ENCODE peak calls at places on chromosomes 13 and 19, in four cellular contexts. One of them, this sample, is unnamed.
A peak's percentile ranks its signal among the peaks of the same experiment; 100 is the strongest.

GRCh38 chr19:49362048-49362925 is at the start of gene TEAD2:
- DNase-seq in GM23338: peak; percentile 89
- DNase-seq in Peyer's patch: peak; percentile 27
- DNase-seq in NCI-H748 treated with DMSO at 0.1 percent for 48 hours: no peak
- DNase-seq in this sample: peak; percentile 90

GRCh38 chr13:74021507-74021906 is 112.7 kb downstream of the KLF12 start:
- DNase-seq in GM23338: no peak
- DNase-seq in Peyer's patch: no peak
- DNase-seq in NCI-H748 treated with DMSO at 0.1 percent for 48 hours: no peak
- DNase-seq in this sample: no peak

GRCh38 chr19:16343156-16343555 is 18.5 kb downstream of the KLF2 start:
- DNase-seq in GM23338: no peak
- DNase-seq in Peyer's patch: no peak
- DNase-seq in NCI-H748 treated with DMSO at 0.1 percent for 48 hours: no peak
- DNase-seq in this sample: no peak

GRCh38 chr19:56261145-56261544 is 11.4 kb upstream of the EDDM13 start:
- DNase-seq in GM23338: no peak
- DNase-seq in Peyer's patch: no peak
- DNase-seq in NCI-H748 treated with DMSO at 0.1 percent for 48 hours: no peak
- DNase-seq in this sample: no peak

GRCh38 chr19:37932985-37933953 is 26.3 kb downstream of the SIPA1L3 start:
- DNase-seq in GM23338: no peak
- DNase-seq in Peyer's patch: no peak
- DNase-seq in NCI-H748 treated with DMSO at 0.1 percent for 48 hours: no peak
- DNase-seq in this sample: peak; percentile 15

GRCh38 chr19:41456342-41456918 is 13.5 kb downstream of the ERICH4 start:
- DNase-seq in GM23338: no peak
- DNase-seq in Peyer's patch: no peak
- DNase-seq in NCI-H748 treated with DMSO at 0.1 percent for 48 hours: no peak
- DNase-seq in this sample: no peak

GRCh38 chr13:37168151-37168550 is 62.7 kb upstream of the CSNK1A1L start:
- DNase-seq in GM23338: no peak
- DNase-seq in Peyer's patch: no peak
- DNase-seq in NCI-H748 treated with DMSO at 0.1 percent for 48 hours: no peak
- DNase-seq in this sample: no peak

GRCh38 chr13:98494769-98495168 is 82.1 kb downstream of the STK24 start:
- DNase-seq in GM23338: no peak
- DNase-seq in Peyer's patch: no peak
- DNase-seq in NCI-H748 treated with DMSO at 0.1 percent for 48 hours: no peak
- DNase-seq in this sample: no peak

GRCh38 chr19:51386882-51387520 is 773 bp downstream of the LIM2 start:
- DNase-seq in GM23338: no peak
- DNase-seq in Peyer's patch: no peak
- DNase-seq in NCI-H748 treated with DMSO at 0.1 percent for 48 hours: no peak
- DNase-seq in this sample: no peak

GRCh38 chr19:16897572-16898056 is 8.8 kb downstream of the F2RL3 start:
- DNase-seq in GM23338: no peak
- DNase-seq in Peyer's patch: peak; percentile 35
- DNase-seq in NCI-H748 treated with DMSO at 0.1 percent for 48 hours: no peak
- DNase-seq in this sample: no peak

GRCh38 chr13:56622840-56623239 is 517.9 kb upstream of the PRR20A start:
- DNase-seq in GM23338: no peak
- DNase-seq in Peyer's patch: no peak
- DNase-seq in NCI-H748 treated with DMSO at 0.1 percent for 48 hours: no peak
- DNase-seq in this sample: no peak

GRCh38 chr13:75258159-75258782 is 223.7 kb downstream of the TBC1D4 start:
- DNase-seq in GM23338: peak; percentile 67
- DNase-seq in Peyer's patch: no peak
- DNase-seq in NCI-H748 treated with DMSO at 0.1 percent for 48 hours: peak; percentile 27
- DNase-seq in this sample: peak; percentile 47

GRCh38 chr19:46311444-46311843 is 14.6 kb downstream of the HIF3A start:
- DNase-seq in GM23338: no peak
- DNase-seq in Peyer's patch: no peak
- DNase-seq in NCI-H748 treated with DMSO at 0.1 percent for 48 hours: no peak
- DNase-seq in this sample: no peak

GRCh38 chr13:41284512-41285288 is 21.3 kb upstream of the MTRF1 start:
- DNase-seq in GM23338: no peak
- DNase-seq in Peyer's patch: no peak
- DNase-seq in NCI-H748 treated with DMSO at 0.1 percent for 48 hours: no peak
- DNase-seq in this sample: no peak

GRCh38 chr13:19596960-19597361 is 35.6 kb upstream of the TPTE2 start:
- DNase-seq in GM23338: no peak
- DNase-seq in Peyer's patch: no peak
- DNase-seq in NCI-H748 treated with DMSO at 0.1 percent for 48 hours: no peak
- DNase-seq in this sample: no peak

GRCh38 chr13:51158923-51159322 is 47.8 kb upstream of the C13orf42 start:
- DNase-seq in GM23338: no peak
- DNase-seq in Peyer's patch: no peak
- DNase-seq in NCI-H748 treated with DMSO at 0.1 percent for 48 hours: no peak
- DNase-seq in this sample: no peak

GRCh38 chr13:114082849-114083645 is 49.4 kb downstream of the RASA3 start:
- DNase-seq in GM23338: no peak
- DNase-seq in Peyer's patch: no peak
- DNase-seq in NCI-H748 treated with DMSO at 0.1 percent for 48 hours: no peak
- DNase-seq in this sample: no peak

GRCh38 chr19:46586294-46586693 is 14.8 kb upstream of the CALM3 start:
- DNase-seq in GM23338: no peak
- DNase-seq in Peyer's patch: no peak
- DNase-seq in NCI-H748 treated with DMSO at 0.1 percent for 48 hours: no peak
- DNase-seq in this sample: no peak

GRCh38 chr13:31638577-31638976 is 100.7 kb upstream of the RXFP2 start:
- DNase-seq in GM23338: no peak
- DNase-seq in Peyer's patch: no peak
- DNase-seq in NCI-H748 treated with DMSO at 0.1 percent for 48 hours: no peak
- DNase-seq in this sample: no peak

GRCh38 chr13:48159436-48160225 is 64.7 kb upstream of the MED4 start:
- DNase-seq in GM23338: no peak
- DNase-seq in Peyer's patch: no peak
- DNase-seq in NCI-H748 treated with DMSO at 0.1 percent for 48 hours: no peak
- DNase-seq in this sample: no peak

GRCh38 chr13:100334209-100334608 is 245.3 kb downstream of the PCCA start:
- DNase-seq in GM23338: no peak
- DNase-seq in Peyer's patch: no peak
- DNase-seq in NCI-H748 treated with DMSO at 0.1 percent for 48 hours: no peak
- DNase-seq in this sample: no peak

GRCh38 chr19:18782559-18783225 is 8.4 kb downstream of the COMP start:
- DNase-seq in GM23338: no peak
- DNase-seq in Peyer's patch: no peak
- DNase-seq in NCI-H748 treated with DMSO at 0.1 percent for 48 hours: no peak
- DNase-seq in this sample: no peak

GRCh38 chr13:76610819-76611415 is 275.3 kb downstream of the KCTD12 start:
- DNase-seq in GM23338: no peak
- DNase-seq in Peyer's patch: no peak
- DNase-seq in NCI-H748 treated with DMSO at 0.1 percent for 48 hours: no peak
- DNase-seq in this sample: no peak

GRCh38 chr19:58261968-58262921 is 16.5 kb upstream of the ZNF8 start:
- DNase-seq in GM23338: peak; percentile 43
- DNase-seq in Peyer's patch: no peak
- DNase-seq in NCI-H748 treated with DMSO at 0.1 percent for 48 hours: no peak
- DNase-seq in this sample: no peak

GRCh38 chr13:104143760-104144406 is 1077.7 kb upstream of the SLC10A2 start:
- DNase-seq in GM23338: peak; percentile 25
- DNase-seq in Peyer's patch: no peak
- DNase-seq in NCI-H748 treated with DMSO at 0.1 percent for 48 hours: peak; percentile 51
- DNase-seq in this sample: peak; percentile 56

GRCh38 chr13:41386206-41386605 is 71.1 kb upstream of the RGCC start:
- DNase-seq in GM23338: no peak
- DNase-seq in Peyer's patch: no peak
- DNase-seq in NCI-H748 treated with DMSO at 0.1 percent for 48 hours: no peak
- DNase-seq in this sample: no peak

GRCh38 chr13:42593719-42594012 is 19.7 kb downstream of the TNFSF11 start:
- DNase-seq in GM23338: no peak
- DNase-seq in Peyer's patch: no peak
- DNase-seq in NCI-H748 treated with DMSO at 0.1 percent for 48 hours: no peak
- DNase-seq in this sample: no peak

GRCh38 chr19:32437096-32437495 is 31.5 kb downstream of the DPY19L3 start:
- DNase-seq in GM23338: no peak
- DNase-seq in Peyer's patch: no peak
- DNase-seq in NCI-H748 treated with DMSO at 0.1 percent for 48 hours: no peak
- DNase-seq in this sample: no peak

GRCh38 chr13:99086869-99087129 is 108.9 kb upstream of the DOCK9 start:
- DNase-seq in GM23338: no peak
- DNase-seq in Peyer's patch: peak; percentile 36
- DNase-seq in NCI-H748 treated with DMSO at 0.1 percent for 48 hours: no peak
- DNase-seq in this sample: no peak

GRCh38 chr19:35063940-35064818 is 22.7 kb downstream of the HPN start:
- DNase-seq in GM23338: no peak
- DNase-seq in Peyer's patch: no peak
- DNase-seq in NCI-H748 treated with DMSO at 0.1 percent for 48 hours: no peak
- DNase-seq in this sample: no peak

GRCh38 chr13:72959643-72960042 is 99.2 kb upstream of the KLF5 start:
- DNase-seq in GM23338: no peak
- DNase-seq in Peyer's patch: no peak
- DNase-seq in NCI-H748 treated with DMSO at 0.1 percent for 48 hours: peak; percentile 35
- DNase-seq in this sample: no peak

GRCh38 chr13:84563611-84564010 is 681.3 kb upstream of the SLITRK1 start:
- DNase-seq in GM23338: no peak
- DNase-seq in Peyer's patch: no peak
- DNase-seq in NCI-H748 treated with DMSO at 0.1 percent for 48 hours: peak; percentile 75
- DNase-seq in this sample: no peak

GRCh38 chr19:56476671-56477428 is at the start of gene ZNF667:
- DNase-seq in GM23338: peak; percentile 4
- DNase-seq in Peyer's patch: no peak
- DNase-seq in NCI-H748 treated with DMSO at 0.1 percent for 48 hours: no peak
- DNase-seq in this sample: peak; percentile 7

This sample was measured in neural progenitor cell.